ENCODE peak calls at places on chromosome 7, in eight cellular contexts. One of them, this sample, is unnamed.

GRCh38 chr7:116776610-116777289 is 85.6 kb upstream of the CAPZA2 start:
- DNase-seq in fibroblast of lung: peak
- DNase-seq in stomach: no peak
- DNase-seq in fibroblast of pulmonary artery: peak
- DNase-seq in A549: peak
- DNase-seq in fibroblast of the aortic adventitia: peak
- DNase-seq in lung: no peak
- DNase-seq in IMR-90: peak
- DNase-seq in this sample: peak

GRCh38 chr7:147510913-147511312 is 1079.7 kb upstream of the C7orf33 start:
- DNase-seq in fibroblast of the aortic adventitia: peak
- DNase-seq in fibroblast of lung: peak
- DNase-seq in fibroblast of pulmonary artery: peak
- DNase-seq in IMR-90: peak
- DNase-seq in stomach: no peak
- DNase-seq in lung: no peak
- DNase-seq in A549: peak
- DNase-seq in this sample: peak

GRCh38 chr7:141362580-141363435 is 188.4 kb upstream of the AGK start:
- DNase-seq in fibroblast of pulmonary artery: peak
- DNase-seq in fibroblast of lung: peak
- DNase-seq in IMR-90: peak
- DNase-seq in A549: peak
- DNase-seq in stomach: no peak
- DNase-seq in lung: no peak
- DNase-seq in fibroblast of the aortic adventitia: peak
- DNase-seq in this sample: peak

GRCh38 chr7:20403356-20403755 is 72.7 kb downstream of the ITGB8 start:
- DNase-seq in A549: no peak
- DNase-seq in fibroblast of lung: no peak
- DNase-seq in fibroblast of the aortic adventitia: peak
- DNase-seq in fibroblast of pulmonary artery: no peak
- DNase-seq in stomach: no peak
- DNase-seq in lung: no peak
- DNase-seq in IMR-90: no peak
- DNase-seq in this sample: no peak

GRCh38 chr7:2470204-2471021 is 5.8 kb downstream of the GRIFIN start:
- DNase-seq in IMR-90: no peak
- DNase-seq in stomach: no peak
- DNase-seq in fibroblast of pulmonary artery: no peak
- DNase-seq in A549: no peak
- DNase-seq in fibroblast of lung: no peak
- DNase-seq in fibroblast of the aortic adventitia: no peak
- DNase-seq in lung: no peak
- DNase-seq in this sample: no peak

GRCh38 chr7:48246073-48246472 is 74.8 kb downstream of the ABCA13 start:
- DNase-seq in A549: no peak
- DNase-seq in stomach: no peak
- DNase-seq in lung: peak
- DNase-seq in fibroblast of pulmonary artery: peak
- DNase-seq in fibroblast of lung: no peak
- DNase-seq in IMR-90: peak
- DNase-seq in fibroblast of the aortic adventitia: peak
- DNase-seq in this sample: no peak

GRCh38 chr7:44727346-44728262 is 21.0 kb upstream of the ZMIZ2 start:
- DNase-seq in fibroblast of the aortic adventitia: peak
- DNase-seq in IMR-90: peak
- DNase-seq in A549: no peak
- DNase-seq in stomach: no peak
- DNase-seq in fibroblast of lung: peak
- DNase-seq in fibroblast of pulmonary artery: peak
- DNase-seq in lung: no peak
- DNase-seq in this sample: peak

GRCh38 chr7:110877086-110877485 is 213.8 kb upstream of the LRRN3 start:
- DNase-seq in IMR-90: peak
- DNase-seq in A549: no peak
- DNase-seq in stomach: no peak
- DNase-seq in fibroblast of lung: peak
- DNase-seq in fibroblast of pulmonary artery: no peak
- DNase-seq in lung: no peak
- DNase-seq in fibroblast of the aortic adventitia: no peak
- DNase-seq in this sample: no peak

GRCh38 chr7:30510124-30511074 is 5.8 kb upstream of the GGCT start:
- DNase-seq in fibroblast of lung: peak
- DNase-seq in A549: peak
- DNase-seq in fibroblast of the aortic adventitia: peak
- DNase-seq in stomach: peak
- DNase-seq in lung: no peak
- DNase-seq in fibroblast of pulmonary artery: peak
- DNase-seq in IMR-90: peak
- DNase-seq in this sample: peak

GRCh38 chr7:77989981-77990566 is 191.5 kb downstream of the PHTF2 start:
- DNase-seq in A549: peak
- DNase-seq in stomach: peak
- DNase-seq in IMR-90: no peak
- DNase-seq in fibroblast of lung: no peak
- DNase-seq in lung: no peak
- DNase-seq in fibroblast of pulmonary artery: peak
- DNase-seq in fibroblast of the aortic adventitia: no peak
- DNase-seq in this sample: no peak

GRCh38 chr7:111864291-111864976 is 302.1 kb upstream of the IMMP2L start:
- DNase-seq in fibroblast of pulmonary artery: no peak
- DNase-seq in fibroblast of the aortic adventitia: peak
- DNase-seq in lung: no peak
- DNase-seq in IMR-90: peak
- DNase-seq in stomach: no peak
- DNase-seq in A549: no peak
- DNase-seq in fibroblast of lung: peak
- DNase-seq in this sample: no peak

GRCh38 chr7:92790987-92791386 is 45.4 kb downstream of the CDK6 start:
- DNase-seq in IMR-90: peak
- DNase-seq in lung: no peak
- DNase-seq in fibroblast of lung: peak
- DNase-seq in fibroblast of pulmonary artery: peak
- DNase-seq in stomach: no peak
- DNase-seq in fibroblast of the aortic adventitia: peak
- DNase-seq in A549: no peak
- DNase-seq in this sample: no peak

GRCh38 chr7:94621120-94621519 is 34.8 kb downstream of the SGCE start:
- DNase-seq in lung: no peak
- DNase-seq in stomach: no peak
- DNase-seq in fibroblast of pulmonary artery: no peak
- DNase-seq in IMR-90: no peak
- DNase-seq in fibroblast of lung: no peak
- DNase-seq in fibroblast of the aortic adventitia: no peak
- DNase-seq in A549: no peak
- DNase-seq in this sample: no peak

GRCh38 chr7:17103170-17103569 is 195.3 kb upstream of the AHR start:
- DNase-seq in fibroblast of the aortic adventitia: no peak
- DNase-seq in fibroblast of lung: no peak
- DNase-seq in A549: no peak
- DNase-seq in IMR-90: no peak
- DNase-seq in stomach: no peak
- DNase-seq in lung: no peak
- DNase-seq in fibroblast of pulmonary artery: no peak
- DNase-seq in this sample: no peak

GRCh38 chr7:93150200-93150835 is 2.1 kb upstream of the SAMD9L start:
- DNase-seq in fibroblast of lung: peak
- DNase-seq in lung: no peak
- DNase-seq in A549: peak
- DNase-seq in stomach: no peak
- DNase-seq in fibroblast of the aortic adventitia: peak
- DNase-seq in IMR-90: peak
- DNase-seq in fibroblast of pulmonary artery: peak
- DNase-seq in this sample: no peak

GRCh38 chr7:82166666-82167065 is 276.9 kb downstream of the CACNA2D1 start:
- DNase-seq in fibroblast of lung: no peak
- DNase-seq in stomach: no peak
- DNase-seq in fibroblast of the aortic adventitia: peak
- DNase-seq in fibroblast of pulmonary artery: peak
- DNase-seq in IMR-90: no peak
- DNase-seq in A549: no peak
- DNase-seq in lung: no peak
- DNase-seq in this sample: no peak

GRCh38 chr7:118109607-118110006 is 74.4 kb upstream of the LSM8 start:
- DNase-seq in A549: peak
- DNase-seq in fibroblast of lung: no peak
- DNase-seq in IMR-90: no peak
- DNase-seq in fibroblast of the aortic adventitia: no peak
- DNase-seq in stomach: no peak
- DNase-seq in lung: no peak
- DNase-seq in fibroblast of pulmonary artery: no peak
- DNase-seq in this sample: no peak

GRCh38 chr7:26087321-26088091 is 64.5 kb upstream of the NFE2L3 start:
- DNase-seq in fibroblast of the aortic adventitia: no peak
- DNase-seq in fibroblast of lung: no peak
- DNase-seq in stomach: no peak
- DNase-seq in A549: no peak
- DNase-seq in lung: no peak
- DNase-seq in IMR-90: no peak
- DNase-seq in fibroblast of pulmonary artery: no peak
- DNase-seq in this sample: no peak

GRCh38 chr7:79334841-79335240 is 118.6 kb downstream of the MAGI2 start:
- DNase-seq in fibroblast of lung: peak
- DNase-seq in fibroblast of pulmonary artery: no peak
- DNase-seq in stomach: no peak
- DNase-seq in fibroblast of the aortic adventitia: no peak
- DNase-seq in A549: no peak
- DNase-seq in IMR-90: peak
- DNase-seq in lung: no peak
- DNase-seq in this sample: no peak

GRCh38 chr7:4683884-4684565 is 1.9 kb downstream of the FOXK1 start:
- DNase-seq in fibroblast of pulmonary artery: peak
- DNase-seq in stomach: peak
- DNase-seq in IMR-90: peak
- DNase-seq in fibroblast of the aortic adventitia: peak
- DNase-seq in A549: no peak
- DNase-seq in fibroblast of lung: peak
- DNase-seq in lung: peak
- DNase-seq in this sample: no peak

DNA sequence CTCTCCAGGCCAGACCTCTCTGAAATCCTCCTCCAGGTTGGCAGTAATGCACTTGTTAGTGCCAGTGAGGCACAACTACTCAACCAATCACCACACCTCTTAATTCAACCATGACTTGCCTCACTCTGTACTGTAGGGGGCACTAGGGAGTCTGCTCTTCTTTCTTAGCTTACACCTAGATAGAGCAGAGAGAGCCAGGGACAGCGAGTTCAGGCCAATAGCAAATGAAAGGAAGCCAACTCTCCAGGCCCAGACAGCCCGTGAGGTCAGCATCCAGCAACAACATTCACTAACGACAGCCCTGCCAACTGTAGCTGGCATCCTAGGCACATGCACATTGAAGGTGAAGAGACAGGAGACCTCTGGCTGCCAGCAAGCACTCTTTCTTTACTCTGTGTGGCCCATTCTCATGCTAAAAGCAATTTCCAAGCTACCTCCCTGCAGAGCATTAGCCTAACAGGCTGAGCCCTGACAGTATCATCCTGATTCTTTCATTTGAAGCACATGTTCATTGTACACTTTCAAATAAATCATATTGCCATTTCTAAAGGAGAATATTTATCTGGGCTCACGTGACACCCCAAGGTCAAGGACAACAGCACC is 136.3 kb downstream of the DPY19L1 start:
- DNase-seq in stomach: no peak
- DNase-seq in fibroblast of lung: no peak
- DNase-seq in fibroblast of the aortic adventitia: peak
- DNase-seq in lung: no peak
- DNase-seq in IMR-90: no peak
- DNase-seq in A549: peak
- DNase-seq in fibroblast of pulmonary artery: peak
- DNase-seq in this sample: no peak
- TF ChIP-seq CTCF in stomach: no peak
- TF ChIP-seq CTCF in fibroblast of lung: no peak
- TF ChIP-seq CTCF in fibroblast of the aortic adventitia: no peak
- TF ChIP-seq CTCF in lung: no peak
- TF ChIP-seq CTCF in IMR-90: no peak
- TF ChIP-seq CTCF in A549: peak
- TF ChIP-seq CTCF in fibroblast of pulmonary artery: peak
- TF ChIP-seq CTCF in this sample: no peak

GRCh38 chr7:51367614-51367968 is 51.0 kb upstream of the COBL start:
- DNase-seq in IMR-90: no peak
- DNase-seq in stomach: no peak
- DNase-seq in fibroblast of the aortic adventitia: no peak
- DNase-seq in lung: no peak
- DNase-seq in fibroblast of pulmonary artery: no peak
- DNase-seq in A549: no peak
- DNase-seq in fibroblast of lung: no peak
- DNase-seq in this sample: no peak
- H3K4me3 ChIP-seq in IMR-90: no peak
- H3K4me3 ChIP-seq in stomach: no peak
- H3K4me3 ChIP-seq in fibroblast of the aortic adventitia: no peak
- H3K4me3 ChIP-seq in lung: no peak
- H3K4me3 ChIP-seq in fibroblast of pulmonary artery: no peak
- H3K4me3 ChIP-seq in A549: no peak
- H3K4me3 ChIP-seq in fibroblast of lung: no peak
- H3K4me3 ChIP-seq in this sample: no peak

GRCh38 chr7:149209518-149210269 is 14.3 kb downstream of the ZNF282 start:
- DNase-seq in lung: no peak
- DNase-seq in A549: peak
- DNase-seq in IMR-90: peak
- DNase-seq in fibroblast of pulmonary artery: peak
- DNase-seq in fibroblast of the aortic adventitia: peak
- DNase-seq in stomach: peak
- DNase-seq in fibroblast of lung: peak
- DNase-seq in this sample: no peak
- TF ChIP-seq CTCF in lung: no peak
- TF ChIP-seq CTCF in A549: peak
- TF ChIP-seq CTCF in IMR-90: peak
- TF ChIP-seq CTCF in fibroblast of pulmonary artery: peak
- TF ChIP-seq CTCF in fibroblast of the aortic adventitia: peak
- TF ChIP-seq CTCF in stomach: peak
- TF ChIP-seq CTCF in fibroblast of lung: peak
- TF ChIP-seq CTCF in this sample: peak

GRCh38 chr7:130998993-130999602 is 265.1 kb upstream of the KLF14 start:
- DNase-seq in A549: no peak
- DNase-seq in stomach: no peak
- DNase-seq in fibroblast of lung: peak
- DNase-seq in lung: no peak
- DNase-seq in fibroblast of the aortic adventitia: no peak
- DNase-seq in fibroblast of pulmonary artery: peak
- DNase-seq in IMR-90: peak
- DNase-seq in this sample: peak

GRCh38 chr7:130995252-130996081 is 261.5 kb upstream of the KLF14 start:
- DNase-seq in IMR-90: no peak
- DNase-seq in fibroblast of the aortic adventitia: no peak
- DNase-seq in stomach: peak
- DNase-seq in fibroblast of pulmonary artery: no peak
- DNase-seq in A549: no peak
- DNase-seq in lung: no peak
- DNase-seq in fibroblast of lung: no peak
- DNase-seq in this sample: peak

GRCh38 chr7:130996205-130996840 is 262.3 kb upstream of the KLF14 start:
- DNase-seq in stomach: peak
- DNase-seq in lung: no peak
- DNase-seq in A549: no peak
- DNase-seq in fibroblast of pulmonary artery: no peak
- DNase-seq in fibroblast of the aortic adventitia: no peak
- DNase-seq in IMR-90: no peak
- DNase-seq in fibroblast of lung: no peak
- DNase-seq in this sample: no peak

GRCh38 chr7:130994378-130995115 is 260.5 kb upstream of the KLF14 start:
- DNase-seq in fibroblast of lung: no peak
- DNase-seq in fibroblast of the aortic adventitia: peak
- DNase-seq in lung: no peak
- DNase-seq in stomach: peak
- DNase-seq in IMR-90: no peak
- DNase-seq in A549: no peak
- DNase-seq in fibroblast of pulmonary artery: peak
- DNase-seq in this sample: no peak

GRCh38 chr7:130996841-130997231 is 262.8 kb upstream of the KLF14 start:
- DNase-seq in fibroblast of pulmonary artery: peak
- DNase-seq in IMR-90: peak
- DNase-seq in fibroblast of lung: no peak
- DNase-seq in A549: peak
- DNase-seq in lung: peak
- DNase-seq in stomach: peak
- DNase-seq in fibroblast of the aortic adventitia: peak
- DNase-seq in this sample: no peak
- H3K4me3 ChIP-seq in fibroblast of pulmonary artery: no peak
- H3K4me3 ChIP-seq in IMR-90: no peak
- H3K4me3 ChIP-seq in fibroblast of lung: no peak
- H3K4me3 ChIP-seq in A549: no peak
- H3K4me3 ChIP-seq in lung: no peak
- H3K4me3 ChIP-seq in stomach: no peak
- H3K4me3 ChIP-seq in fibroblast of the aortic adventitia: no peak
- H3K4me3 ChIP-seq in this sample: no peak

This sample was measured in astrocyte of the cerebellum.